ENCODE peak calls at places on chromosome 16, in five cellular contexts. X, R, W, C and Y are unnamed samples.

GRCh38 chr16:59605706-59606105 is 871.6 kb upstream of the GOT2 start:
- DNase-seq in X (no peak), R (no peak), W (no peak), C (no peak), Y (peak)

GRCh38 chr16:85861095-85861825 is 37.7 kb upstream of the IRF8 start:
- DNase-seq in X (no peak), R (no peak), W (no peak), C (no peak), Y (no peak)

GRCh38 chr16:85812031-85812807 is 12.7 kb downstream of the COX4I1 start:
- DNase-seq in X (no peak), R (no peak), W (no peak), C (no peak), Y (no peak)

GRCh38 chr16:17858061-17858460 is 387.3 kb upstream of the XYLT1 start:
- DNase-seq in X (no peak), R (no peak), W (no peak), C (no peak), Y (no peak)

GRCh38 chr16:35377142-35377541 is 1917.7 kb downstream of the TP53TG3F start:
- DNase-seq in X (no peak), R (no peak), W (no peak), C (no peak), Y (no peak)

GRCh38 chr16:52252680-52253079 is 294.3 kb downstream of the TOX3 start:
- DNase-seq in X (no peak), R (no peak), W (no peak), C (no peak), Y (no peak)

GRCh38 chr16:49010879-49011278 is 270.8 kb downstream of the CBLN1 start:
- DNase-seq in X (no peak), R (no peak), W (no peak), C (no peak), Y (no peak)

GRCh38 chr16:81293909-81294802 is 20.6 kb upstream of the GAN start:
- DNase-seq in X (peak), R (peak), W (no peak), C (no peak), Y (peak)

GRCh38 chr16:80463303-80463702 is 77.5 kb upstream of the DYNLRB2 start:
- DNase-seq in X (no peak), R (no peak), W (no peak), C (no peak), Y (no peak)

GRCh38 chr16:66894948-66895696 is 14.8 kb downstream of the PDP2 start:
- DNase-seq in X (peak), R (peak), W (peak), C (peak), Y (peak)

GRCh38 chr16:47848481-47849109 is 307.2 kb downstream of the ABCC12 start:
- DNase-seq in X (peak), R (peak), W (no peak), C (no peak), Y (peak)

GRCh38 chr16:27374231-27374793 is 27.7 kb upstream of the IL21R start:
- DNase-seq in X (no peak), R (no peak), W (no peak), C (no peak), Y (no peak)

GRCh38 chr16:4342866-4343744 is 8.0 kb downstream of the PAM16 start:
- DNase-seq in X (no peak), R (no peak), W (no peak), C (no peak), Y (no peak)

GRCh38 chr16:88999457-89000206 is 22.6 kb upstream of the CBFA2T3 start:
- DNase-seq in X (peak), R (no peak), W (no peak), C (no peak), Y (no peak)

GRCh38 chr16:85526132-85526731 is 86.9 kb upstream of the GSE1 start:
- DNase-seq in X (no peak), R (no peak), W (no peak), C (no peak), Y (no peak)

GRCh38 chr16:79171504-79172240 is 428.9 kb downstream of the MAF start:
- DNase-seq in X (no peak), R (no peak), W (no peak), C (no peak), Y (no peak)

GRCh38 chr16:86508028-86508946 is 2.0 kb upstream of the FOXF1 start:
- DNase-seq in X (no peak), R (peak), W (no peak), C (no peak), Y (peak)

GRCh38 chr16:54932737-54933254 is 2.1 kb downstream of the IRX5 start:
- DNase-seq in X (no peak), R (no peak), W (no peak), C (no peak), Y (no peak)
- TF ChIP-seq CTCF in X (no peak), R (no peak), W (no peak), C (no peak), Y (no peak)

DNA sequence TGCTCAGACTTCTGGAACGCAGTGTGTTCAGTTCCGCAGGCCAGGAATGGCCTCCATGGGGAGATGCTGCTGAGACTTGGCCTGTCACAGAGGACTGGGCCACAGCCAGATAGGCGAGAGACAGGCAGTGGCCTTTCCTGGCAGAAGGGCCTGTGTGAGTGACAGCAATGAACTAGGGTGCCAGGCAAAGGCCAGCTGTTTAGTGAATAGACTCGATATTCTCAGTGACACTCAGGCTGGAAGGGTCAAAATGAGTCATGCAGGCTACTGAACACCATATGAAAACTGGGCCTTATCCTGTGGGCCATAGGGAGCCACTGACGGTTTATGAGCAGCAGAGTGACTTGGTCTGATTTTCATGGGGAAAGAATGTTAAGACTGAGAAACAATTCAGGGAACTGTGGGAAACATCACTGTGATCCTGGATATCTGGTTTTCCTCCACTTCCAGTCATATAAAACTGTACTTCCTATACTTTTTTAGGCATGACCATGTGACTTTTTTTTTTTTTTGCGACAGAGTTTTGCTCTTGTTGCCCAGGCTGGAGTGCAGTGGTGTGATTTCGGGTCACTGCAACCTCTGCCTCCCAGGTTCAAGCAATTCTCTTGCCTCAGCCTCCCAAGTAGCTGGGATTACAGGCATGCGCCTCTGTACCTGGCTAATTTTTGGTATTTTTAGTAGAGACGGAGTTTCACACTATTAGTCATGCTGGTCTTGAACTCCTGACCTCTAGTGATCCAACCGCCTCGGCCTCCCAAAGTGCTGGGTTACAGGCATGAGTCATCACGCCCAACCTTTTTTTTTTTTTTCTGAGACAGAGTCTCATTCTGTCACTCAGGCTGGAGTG is 5.2 kb upstream of the NUBP1 start:
- DNase-seq in X (peak), R (peak), W (peak), C (peak), Y (peak)
- H3K4me3 ChIP-seq in X (no peak), R (no peak), W (no peak), C (no peak), Y (no peak)

GRCh38 chr16:57908409-57908987 is 62.4 kb downstream of the CNGB1 start:
- DNase-seq in X (no peak), R (no peak), W (no peak), C (no peak), Y (no peak)

GRCh38 chr16:57904101-57904500 is 66.8 kb downstream of the CNGB1 start:
- DNase-seq in X (no peak), R (no peak), W (no peak), C (no peak), Y (no peak)

GRCh38 chr16:57910726-57911125 is 60.2 kb downstream of the CNGB1 start:
- DNase-seq in X (no peak), R (no peak), W (no peak), C (no peak), Y (no peak)

GRCh38 chr16:57903656-57904055 is 67.3 kb downstream of the CNGB1 start:
- DNase-seq in X (no peak), R (no peak), W (no peak), C (no peak), Y (no peak)

DNA sequence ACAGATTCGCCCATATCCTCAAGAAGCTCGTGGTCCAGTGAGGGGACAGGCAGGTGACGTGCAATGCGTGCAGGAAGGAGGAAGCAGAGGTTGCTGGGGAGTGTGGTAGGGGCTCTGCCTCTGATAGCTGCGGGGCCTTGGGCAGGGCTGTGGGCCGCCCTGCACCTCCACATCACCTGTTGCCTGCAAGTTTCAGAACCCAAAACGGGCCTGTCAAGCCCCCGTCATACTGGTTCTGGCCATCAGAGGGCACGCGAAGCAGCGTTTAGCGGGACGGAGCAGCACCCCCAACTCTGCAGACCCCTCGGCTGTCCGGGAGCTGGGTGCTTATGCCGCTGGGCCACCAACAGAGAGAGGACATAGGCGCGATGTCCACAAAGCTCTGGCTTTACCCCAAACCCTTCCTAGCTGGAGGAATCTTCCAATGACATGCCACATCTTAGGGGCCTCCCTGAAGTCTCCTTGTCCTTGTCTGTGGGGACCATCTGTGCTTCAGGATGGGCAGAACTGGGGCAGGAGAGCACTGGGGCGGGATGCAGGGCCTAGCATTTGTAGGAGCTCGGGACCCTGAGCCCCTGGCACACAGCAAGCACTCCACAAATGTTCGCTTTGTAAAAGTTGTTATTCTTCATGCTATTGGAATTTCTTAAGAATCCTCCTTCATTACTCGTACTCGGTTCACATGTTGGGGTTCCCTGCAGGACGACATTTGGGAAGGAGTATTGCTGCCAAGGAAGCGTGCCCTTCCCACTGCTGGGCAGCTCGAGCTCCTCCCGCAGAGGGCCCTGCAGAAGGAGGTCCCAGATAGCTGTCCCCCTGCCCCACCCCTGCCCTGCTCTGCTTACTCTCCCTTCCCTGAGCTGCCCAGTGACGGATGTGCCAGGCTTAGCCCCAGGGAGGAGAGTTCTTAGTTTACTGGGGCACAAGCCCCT is 64.3 kb downstream of the CNGB1 start:
- DNase-seq in X (no peak), R (no peak), W (no peak), C (no peak), Y (peak)
- TF ChIP-seq CTCF in X (peak), R (peak), W (no peak), C (peak), Y (peak)

GRCh38 chr16:2470603-2471015 is 488 bp upstream of the NTN3 start:
- DNase-seq in X (no peak), R (no peak), W (no peak), C (no peak), Y (no peak)
- H3K4me3 ChIP-seq in X (peak), R (no peak), W (no peak), C (no peak), Y (no peak)

GRCh38 chr16:75580-76501 is 2.2 kb upstream of the MPG start:
- DNase-seq in X (peak), R (peak), W (peak), C (no peak), Y (peak)
- TF ChIP-seq CTCF in X (peak), R (peak), W (peak), C (no peak), Y (peak)

GRCh38 chr16:8867483-8868271 is 1.1 kb downstream of the CARHSP1 start:
- DNase-seq in X (no peak), R (peak), W (peak), C (peak), Y (no peak)

GRCh38 chr16:8866884-8867482 is 1.8 kb downstream of the CARHSP1 start:
- DNase-seq in X (no peak), R (no peak), W (peak), C (no peak), Y (no peak)

GRCh38 chr16:8872071-8872470 is 3.3 kb upstream of the CARHSP1 start:
- DNase-seq in X (no peak), R (no peak), W (no peak), C (no peak), Y (no peak)

GRCh38 chr16:8868272-8869211 is at the start of gene CARHSP1:
- DNase-seq in X (peak), R (peak), W (peak), C (peak), Y (peak)

GRCh38 chr16:8869212-8869987 is 594 bp upstream of the CARHSP1 start:
- DNase-seq in X (no peak), R (no peak), W (peak), C (no peak), Y (no peak)
- H3K4me3 ChIP-seq in X (peak), R (peak), W (peak), C (peak), Y (peak)

GRCh38 chr16:56903866-56904265 is 28.1 kb upstream of the HERPUD1 start:
- DNase-seq in X (no peak), R (no peak), W (no peak), C (no peak), Y (no peak)
- TF ChIP-seq CTCF in X (no peak), R (no peak), W (no peak), C (no peak), Y (no peak)

DNA sequence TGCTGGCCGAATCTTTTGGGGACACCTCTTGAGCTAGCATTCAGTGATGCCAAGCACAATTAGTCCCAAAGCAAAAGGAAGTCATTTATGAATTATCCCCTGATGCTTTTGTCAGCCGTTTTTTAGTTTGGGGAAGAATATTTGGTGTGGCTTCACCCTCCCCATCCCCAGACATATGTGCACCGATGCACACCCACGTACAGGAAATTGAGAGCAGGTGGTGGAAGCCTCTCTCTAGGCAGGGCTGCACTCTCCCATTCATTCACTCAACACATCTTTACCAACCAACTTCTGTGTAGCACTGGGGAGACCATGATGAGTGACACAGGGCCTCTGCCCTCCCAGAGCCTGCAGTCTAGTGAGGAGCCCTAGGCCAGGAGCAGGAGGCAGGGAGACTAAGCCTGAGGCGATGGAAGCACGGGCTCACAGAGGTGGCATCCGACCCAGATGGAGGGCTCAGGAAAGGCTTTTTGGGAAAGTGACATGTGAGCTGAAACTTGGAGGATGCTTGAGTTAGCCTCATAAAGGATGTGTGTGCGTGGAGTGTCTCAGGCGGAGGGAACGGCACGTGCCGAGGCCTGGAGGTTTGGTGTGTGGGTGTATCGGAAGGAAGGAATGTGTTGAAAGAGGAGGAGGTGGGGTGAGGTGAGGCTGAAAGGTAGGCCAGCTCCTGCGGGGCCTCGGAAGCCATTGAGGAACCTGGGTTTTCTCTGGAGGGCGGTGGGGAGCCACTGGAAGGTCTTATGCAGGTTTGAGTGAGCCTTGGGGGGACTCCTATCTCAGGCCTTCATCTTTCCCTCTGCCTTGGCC is 43.8 kb downstream of the PSME3IP1 start:
- DNase-seq in X (no peak), R (no peak), W (peak), C (no peak), Y (no peak)
- H3K4me3 ChIP-seq in X (no peak), R (no peak), W (no peak), C (no peak), Y (no peak)

DNA sequence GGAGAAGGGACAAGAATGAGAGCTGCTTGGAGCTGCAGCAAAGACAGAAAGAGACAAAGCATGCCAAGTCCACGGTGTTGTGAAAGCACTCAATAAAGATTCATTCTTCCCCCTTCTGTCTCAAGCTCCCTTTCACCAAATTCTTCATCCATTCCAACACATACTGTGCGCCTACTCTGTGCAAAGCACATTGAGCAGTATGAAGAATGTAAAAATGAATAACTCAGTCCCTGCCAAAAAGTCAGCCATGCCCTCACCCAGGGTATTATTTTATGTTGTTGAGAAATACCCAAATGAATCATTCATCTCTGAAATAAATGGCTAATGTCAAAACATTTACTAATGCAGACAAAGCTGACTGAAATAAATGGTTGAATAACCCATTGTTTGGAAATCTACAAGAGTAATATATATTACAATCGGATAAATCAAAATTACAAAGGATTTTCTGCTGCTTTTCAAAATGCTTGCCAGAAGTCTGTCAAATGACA is 282.9 kb upstream of the IRX5 start:
- DNase-seq in X (peak), R (no peak), W (no peak), C (no peak), Y (peak)
- TF ChIP-seq CTCF in X (no peak), R (no peak), W (no peak), C (no peak), Y (no peak)

GRCh38 chr16:3101018-3101840 is 2.1 kb upstream of the ZSCAN10 start:
- DNase-seq in X (peak), R (peak), W (no peak), C (no peak), Y (peak)

GRCh38 chr16:3099395-3099731 is 269 bp upstream of the ZSCAN10 start:
- DNase-seq in X (no peak), R (no peak), W (no peak), C (no peak), Y (no peak)

GRCh38 chr16:3098459-3099394 is at the start of gene ZSCAN10:
- DNase-seq in X (no peak), R (no peak), W (no peak), C (no peak), Y (no peak)

GRCh38 chr16:3101841-3102470 is 2.9 kb upstream of the ZSCAN10 start:
- DNase-seq in X (no peak), R (no peak), W (no peak), C (no peak), Y (peak)

GRCh38 chr16:3099732-3100499 is 822 bp upstream of the ZSCAN10 start:
- DNase-seq in X (peak), R (peak), W (peak), C (peak), Y (peak)
- H3K4me3 ChIP-seq in X (peak), R (no peak), W (no peak), C (peak), Y (peak)